ENCODE peak calls at places on chromosomes 4 and X, in ten cellular contexts. X is aorta, Y is Peyer's patch, L is astrocyte of the spinal cord, M is foreskin fibroblast, T is fibroblast of mammary gland, G is osteoblast, F is fibroblast of pulmonary artery, A is lower leg skin, U is GM23338. C is an unnamed sample.

GRCh38 chr4:169618286-169618685 is 2.1 kb upstream of the CLCN3 start:
- DNase-seq in X (no peak), Y (no peak), L (peak), M (peak), T (peak), G (no peak), F (peak), A (no peak), U (no peak), C (no peak)

GRCh38 chr4:145739840-145740239 is 59.9 kb downstream of the C4orf51 start:
- DNase-seq in X (no peak), Y (peak), L (peak), M (no peak), T (no peak), G (no peak), F (peak), A (no peak), U (no peak), C (no peak)

GRCh38 chr4:52037730-52038108 is 380 bp downstream of the SGCB start:
- DNase-seq in X (peak), Y (no peak), L (peak), M (no peak), T (peak), G (peak), F (peak), A (no peak), U (peak), C (no peak)

GRCh38 chr4:164446516-164446915 is 307.4 kb upstream of the SMIM31 start:
- DNase-seq in X (no peak), Y (no peak), L (peak), M (no peak), T (peak), G (peak), F (peak), A (no peak), U (no peak), C (peak)

GRCh38 chr4:147289181-147289580 is 191.7 kb upstream of the EDNRA start:
- DNase-seq in X (no peak), Y (no peak), L (no peak), M (no peak), T (peak), G (no peak), F (peak), A (no peak), U (no peak), C (no peak)

GRCh38 chrX:110006826-110007375 is 4.0 kb downstream of the TMEM164 start:
- DNase-seq in X (no peak), Y (no peak), L (no peak), M (no peak), T (peak), G (no peak), F (peak), A (no peak), U (no peak), C (no peak)

GRCh38 chr4:168731006-168731636 is 234.3 kb downstream of the PALLD start:
- DNase-seq in X (no peak), Y (no peak), L (no peak), M (peak), T (peak), G (peak), F (peak), A (no peak), U (no peak), C (no peak)

GRCh38 chr4:6446538-6447451 is 25.6 kb downstream of the PPP2R2C start:
- DNase-seq in X (peak), Y (peak), L (no peak), M (no peak), T (no peak), G (peak), F (no peak), A (no peak), U (no peak), C (no peak)

GRCh38 chr4:6263541-6264540 is 5.8 kb upstream of the WFS1 start:
- DNase-seq in X (peak), Y (peak), L (peak), M (peak), T (peak), G (peak), F (peak), A (no peak), U (peak), C (no peak)

GRCh38 chr4:36026348-36026747 is 218.0 kb downstream of the ARAP2 start:
- DNase-seq in X (no peak), Y (no peak), L (no peak), M (no peak), T (no peak), G (no peak), F (no peak), A (no peak), U (peak), C (no peak)

GRCh38 chr4:14403132-14403531 is 599.1 kb upstream of the CPEB2 start:
- DNase-seq in X (no peak), Y (no peak), L (no peak), M (no peak), T (no peak), G (no peak), F (no peak), A (no peak), U (no peak), C (no peak)

GRCh38 chrX:39203427-39203826 is 402.2 kb downstream of the MID1IP1 start:
- DNase-seq in X (no peak), Y (peak), L (no peak), M (no peak), T (no peak), G (no peak), F (no peak), A (no peak), U (no peak), C (no peak)

GRCh38 chr4:37160653-37161052 is 83.9 kb upstream of the NWD2 start:
- DNase-seq in X (no peak), Y (no peak), L (no peak), M (no peak), T (no peak), G (no peak), F (no peak), A (no peak), U (no peak), C (no peak)

GRCh38 chr4:164648151-164648848 is 105.6 kb upstream of the SMIM31 start:
- DNase-seq in X (no peak), Y (no peak), L (peak), M (no peak), T (peak), G (peak), F (peak), A (no peak), U (no peak), C (peak)

GRCh38 chr4:169620846-169621228 is 459 bp downstream of the CLCN3 start:
- DNase-seq in X (no peak), Y (peak), L (peak), M (no peak), T (peak), G (no peak), F (no peak), A (peak), U (peak), C (no peak)

GRCh38 chr4:71050809-71051208 is 57.4 kb downstream of the DCK start:
- DNase-seq in X (no peak), Y (no peak), L (no peak), M (no peak), T (no peak), G (peak), F (no peak), A (no peak), U (no peak), C (no peak)

GRCh38 chrX:146433771-146434170 is 375.8 kb upstream of the CXorf51B start:
- DNase-seq in X (no peak), Y (no peak), L (no peak), M (no peak), T (no peak), G (no peak), F (no peak), A (no peak), U (no peak), C (no peak)

GRCh38 chr4:19913670-19914069 is 338.0 kb upstream of the SLIT2 start:
- DNase-seq in X (no peak), Y (no peak), L (no peak), M (no peak), T (no peak), G (no peak), F (no peak), A (no peak), U (no peak), C (no peak)

GRCh38 chrX:53685711-53686110 is 808 bp downstream of the HUWE1 start:
- DNase-seq in X (no peak), Y (no peak), L (no peak), M (no peak), T (peak), G (peak), F (no peak), A (no peak), U (no peak), C (no peak)

GRCh38 chrX:150163181-150163930 is 199.8 kb upstream of the MAMLD1 start:
- DNase-seq in X (no peak), Y (no peak), L (no peak), M (no peak), T (no peak), G (no peak), F (no peak), A (no peak), U (no peak), C (no peak)

GRCh38 chr4:88059781-88060180 is 52.3 kb downstream of the PKD2 start:
- DNase-seq in X (no peak), Y (no peak), L (no peak), M (no peak), T (no peak), G (no peak), F (no peak), A (no peak), U (no peak), C (no peak)

GRCh38 chr4:105631818-105632400 is 76.6 kb downstream of the INTS12 start:
- DNase-seq in X (no peak), Y (no peak), L (no peak), M (no peak), T (peak), G (no peak), F (no peak), A (no peak), U (peak), C (no peak)

DNA sequence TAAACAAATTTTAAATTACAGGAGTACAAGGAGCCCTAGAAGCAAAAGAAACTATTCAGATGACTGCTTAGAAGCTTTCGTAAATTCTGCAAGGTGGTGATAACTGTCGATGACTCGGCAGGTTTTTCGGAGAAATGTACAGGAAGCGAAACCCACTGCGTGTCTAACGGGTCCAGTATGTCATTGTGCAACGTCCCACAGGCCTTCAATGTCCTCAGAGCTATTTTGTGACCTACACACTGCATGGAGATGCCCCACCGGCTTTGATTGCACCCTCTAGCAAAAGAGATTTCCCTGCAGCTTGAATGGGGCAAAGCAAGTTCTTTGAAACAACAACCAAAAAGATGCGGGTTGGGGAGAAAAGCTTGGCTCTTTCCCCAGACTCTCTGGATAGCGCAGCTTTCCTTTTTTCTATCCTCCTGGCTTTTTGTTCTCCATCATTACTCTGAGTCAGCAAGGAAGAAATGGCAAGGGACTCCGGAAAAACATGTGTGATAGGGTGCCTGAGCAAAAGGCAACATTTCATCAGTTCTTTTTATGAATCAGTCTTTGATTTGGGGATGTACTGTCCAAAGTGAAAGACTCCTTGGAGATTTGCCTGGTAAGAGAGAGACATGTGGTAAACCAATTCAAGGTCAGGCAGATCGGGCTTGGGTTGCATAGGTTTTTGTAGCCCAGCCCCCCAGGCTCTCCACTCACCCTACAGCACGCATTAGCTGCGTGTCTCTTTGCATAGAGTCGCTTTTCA is 112.0 kb upstream of the TBL1X start:
- DNase-seq in X (no peak), Y (peak), L (peak), M (peak), T (peak), G (peak), F (peak), A (peak), U (no peak), C (peak)
- H3K4me3 ChIP-seq in X (no peak), Y (no peak), L (no peak), M (no peak), T (peak), G (peak), F (peak), A (no peak), U (no peak), C (no peak)

DNA sequence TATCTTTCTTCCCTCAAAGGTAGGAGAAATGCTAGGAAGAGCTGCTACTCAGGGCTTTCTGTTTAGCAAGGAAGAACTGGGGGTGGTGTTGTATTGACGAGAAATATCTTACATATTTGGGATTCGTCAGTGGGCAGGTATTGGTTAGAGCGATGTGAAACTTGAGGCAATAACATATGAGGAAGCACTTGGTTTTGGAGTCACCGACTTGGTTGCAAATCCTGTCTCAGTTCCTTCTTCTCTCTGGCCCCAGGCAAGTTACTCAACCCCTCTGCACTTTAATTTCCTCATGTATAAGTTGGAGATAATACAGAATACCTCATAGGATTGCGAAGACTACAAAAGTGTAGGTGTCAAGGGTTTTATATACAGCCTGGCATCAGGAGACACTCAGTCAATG is 34.1 kb downstream of the GPAT3 start:
- DNase-seq in X (no peak), Y (no peak), L (no peak), M (no peak), T (no peak), G (no peak), F (no peak), A (no peak), U (no peak), C (no peak)
- H3K4me3 ChIP-seq in X (no peak), Y (no peak), L (no peak), M (no peak), T (no peak), G (no peak), F (no peak), A (no peak), U (no peak), C (no peak)

GRCh38 chr4:113445286-113445685 is 316.3 kb downstream of the CAMK2D start:
- DNase-seq in X (peak), Y (peak), L (peak), M (peak), T (peak), G (peak), F (peak), A (peak), U (no peak), C (peak)
- H3K4me3 ChIP-seq in X (no peak), Y (no peak), L (no peak), M (no peak), T (peak), G (peak), F (no peak), A (no peak), U (no peak), C (no peak)

GRCh38 chr4:56850910-56851309 is 29.4 kb upstream of the SPINK2 start:
- DNase-seq in X (no peak), Y (no peak), L (no peak), M (no peak), T (no peak), G (no peak), F (no peak), A (no peak), U (no peak), C (no peak)
- H3K4me3 ChIP-seq in X (no peak), Y (no peak), L (no peak), M (no peak), T (no peak), G (no peak), F (no peak), A (no peak), U (no peak), C (no peak)

DNA sequence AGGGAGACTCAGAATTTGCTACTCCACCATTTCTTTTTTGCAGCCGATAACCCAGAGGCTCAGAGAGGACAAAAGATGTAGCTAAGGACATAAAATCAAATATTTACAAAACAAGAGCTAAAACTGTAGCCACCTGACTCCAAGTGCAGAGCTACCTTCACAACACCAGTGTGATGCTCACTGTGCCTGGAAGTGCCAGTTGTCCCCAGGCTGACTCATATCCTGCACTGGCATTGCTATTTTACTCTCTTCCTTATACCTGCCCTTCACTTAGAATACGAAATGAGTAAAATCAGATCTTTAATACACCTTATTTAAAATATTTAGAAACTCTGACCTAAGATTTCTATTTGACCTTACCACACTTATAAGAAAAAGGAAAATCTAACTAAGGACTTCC is 39.5 kb downstream of the SLC7A11 start:
- DNase-seq in X (no peak), Y (no peak), L (no peak), M (no peak), T (no peak), G (no peak), F (no peak), A (no peak), U (no peak), C (no peak)
- H3K4me3 ChIP-seq in X (no peak), Y (no peak), L (no peak), M (no peak), T (no peak), G (no peak), F (no peak), A (no peak), U (no peak), C (no peak)

DNA sequence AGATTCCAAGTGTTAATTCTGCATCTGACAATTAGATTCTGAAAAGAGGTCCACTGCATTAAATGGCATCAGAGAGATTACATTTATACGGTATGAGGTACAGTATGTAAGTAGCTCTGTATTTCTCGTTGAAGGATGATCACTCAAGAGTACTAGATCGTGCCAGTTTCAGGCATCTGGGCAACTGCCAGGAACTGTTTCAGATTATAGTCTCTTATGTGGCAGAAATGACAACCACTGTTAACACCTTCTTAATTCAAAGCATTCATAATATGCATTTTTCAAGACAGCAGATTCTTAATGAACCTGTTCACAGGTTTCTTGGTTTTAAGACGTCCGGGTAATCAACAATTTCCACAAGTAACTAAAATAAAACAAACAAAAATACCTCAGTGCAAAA is 1.6 kb downstream of the ANKRD50 start:
- DNase-seq in X (no peak), Y (no peak), L (peak), M (peak), T (no peak), G (no peak), F (peak), A (peak), U (no peak), C (no peak)
- H3K4me3 ChIP-seq in X (peak), Y (peak), L (peak), M (peak), T (peak), G (peak), F (peak), A (no peak), U (peak), C (peak)

GRCh38 chr4:86960557-86960959 is 25.7 kb downstream of the AFF1 start:
- DNase-seq in X (no peak), Y (no peak), L (no peak), M (peak), T (no peak), G (no peak), F (peak), A (no peak), U (no peak), C (no peak)
- H3K4me3 ChIP-seq in X (no peak), Y (no peak), L (no peak), M (no peak), T (no peak), G (no peak), F (no peak), A (no peak), U (peak), C (no peak)

GRCh38 chr4:63020661-63021060 is 1388.6 kb downstream of the TECRL start:
- DNase-seq in X (no peak), Y (no peak), L (no peak), M (no peak), T (no peak), G (no peak), F (no peak), A (no peak), U (no peak), C (no peak)

GRCh38 chr4:63017300-63017699 is 1392.0 kb downstream of the TECRL start:
- DNase-seq in X (no peak), Y (no peak), L (no peak), M (no peak), T (no peak), G (no peak), F (no peak), A (no peak), U (no peak), C (no peak)
- H3K4me3 ChIP-seq in X (no peak), Y (no peak), L (no peak), M (no peak), T (no peak), G (no peak), F (no peak), A (no peak), U (no peak), C (no peak)

GRCh38 chr4:3010998-3011397 is 47.6 kb downstream of the GRK4 start:
- DNase-seq in X (no peak), Y (no peak), L (peak), M (peak), T (peak), G (peak), F (peak), A (peak), U (no peak), C (peak)
- H3K4me3 ChIP-seq in X (no peak), Y (no peak), L (no peak), M (no peak), T (no peak), G (no peak), F (no peak), A (no peak), U (no peak), C (no peak)

C was measured in skeletal muscle cell.